ENCODE peak calls at places on chromosomes 1 and 21, in eight cellular contexts. One of them, this sample, is unnamed.

GRCh38 chr21:43360441-43361126 is 66.3 kb downstream of the SIK1 start:
- DNase-seq in stimulated activated CD8-positive, alpha-beta memory T cell treated with anti-CD3 and anti-CD28 coated beads, Interleukin-4, amount 100 ng/mL, for 1 hour: no peak
- DNase-seq in GM20000: no peak
- DNase-seq in breast epithelium: no peak
- DNase-seq in H54: no peak
- DNase-seq in nucleus accumbens: no peak
- DNase-seq in GM04503: no peak
- DNase-seq in tibial artery: no peak
- DNase-seq in this sample: no peak

GRCh38 chr1:3197781-3198316 is 128.8 kb downstream of the PRDM16 start:
- DNase-seq in stimulated activated CD8-positive, alpha-beta memory T cell treated with anti-CD3 and anti-CD28 coated beads, Interleukin-4, amount 100 ng/mL, for 1 hour: no peak
- DNase-seq in GM20000: no peak
- DNase-seq in breast epithelium: no peak
- DNase-seq in H54: no peak
- DNase-seq in nucleus accumbens: no peak
- DNase-seq in GM04503: no peak
- DNase-seq in tibial artery: no peak
- DNase-seq in this sample: no peak

GRCh38 chr21:36069713-36070573 is at the start of gene CBR1:
- DNase-seq in stimulated activated CD8-positive, alpha-beta memory T cell treated with anti-CD3 and anti-CD28 coated beads, Interleukin-4, amount 100 ng/mL, for 1 hour: peak
- DNase-seq in GM20000: peak
- DNase-seq in breast epithelium: peak
- DNase-seq in H54: peak
- DNase-seq in nucleus accumbens: peak
- DNase-seq in GM04503: peak
- DNase-seq in tibial artery: peak
- DNase-seq in this sample: peak

GRCh38 chr1:228085287-228085926 is 2.9 kb downstream of the ARF1 start:
- DNase-seq in stimulated activated CD8-positive, alpha-beta memory T cell treated with anti-CD3 and anti-CD28 coated beads, Interleukin-4, amount 100 ng/mL, for 1 hour: no peak
- DNase-seq in GM20000: no peak
- DNase-seq in breast epithelium: no peak
- DNase-seq in H54: no peak
- DNase-seq in nucleus accumbens: no peak
- DNase-seq in GM04503: peak
- DNase-seq in tibial artery: no peak
- DNase-seq in this sample: peak

GRCh38 chr1:206715120-206715519 is 30.4 kb downstream of the MAPKAPK2 start:
- DNase-seq in stimulated activated CD8-positive, alpha-beta memory T cell treated with anti-CD3 and anti-CD28 coated beads, Interleukin-4, amount 100 ng/mL, for 1 hour: no peak
- DNase-seq in GM20000: no peak
- DNase-seq in breast epithelium: no peak
- DNase-seq in H54: no peak
- DNase-seq in nucleus accumbens: no peak
- DNase-seq in GM04503: no peak
- DNase-seq in tibial artery: no peak
- DNase-seq in this sample: no peak

GRCh38 chr1:160032165-160032827 is 506 bp upstream of the PIGM start:
- DNase-seq in stimulated activated CD8-positive, alpha-beta memory T cell treated with anti-CD3 and anti-CD28 coated beads, Interleukin-4, amount 100 ng/mL, for 1 hour: no peak
- DNase-seq in GM20000: no peak
- DNase-seq in breast epithelium: no peak
- DNase-seq in H54: no peak
- DNase-seq in nucleus accumbens: no peak
- DNase-seq in GM04503: no peak
- DNase-seq in tibial artery: no peak
- DNase-seq in this sample: no peak

GRCh38 chr1:55179177-55179835 is 35.9 kb downstream of the USP24 start:
- DNase-seq in stimulated activated CD8-positive, alpha-beta memory T cell treated with anti-CD3 and anti-CD28 coated beads, Interleukin-4, amount 100 ng/mL, for 1 hour: no peak
- DNase-seq in GM20000: no peak
- DNase-seq in breast epithelium: no peak
- DNase-seq in H54: no peak
- DNase-seq in nucleus accumbens: no peak
- DNase-seq in GM04503: no peak
- DNase-seq in tibial artery: no peak
- DNase-seq in this sample: no peak

GRCh38 chr1:199404976-199405375 is 622.5 kb upstream of the NR5A2 start:
- DNase-seq in stimulated activated CD8-positive, alpha-beta memory T cell treated with anti-CD3 and anti-CD28 coated beads, Interleukin-4, amount 100 ng/mL, for 1 hour: no peak
- DNase-seq in GM20000: no peak
- DNase-seq in breast epithelium: no peak
- DNase-seq in H54: no peak
- DNase-seq in nucleus accumbens: no peak
- DNase-seq in GM04503: no peak
- DNase-seq in tibial artery: no peak
- DNase-seq in this sample: no peak

GRCh38 chr1:231869364-231869763 is 242.8 kb downstream of the DISC1 start:
- DNase-seq in stimulated activated CD8-positive, alpha-beta memory T cell treated with anti-CD3 and anti-CD28 coated beads, Interleukin-4, amount 100 ng/mL, for 1 hour: no peak
- DNase-seq in GM20000: no peak
- DNase-seq in breast epithelium: no peak
- DNase-seq in H54: no peak
- DNase-seq in nucleus accumbens: no peak
- DNase-seq in GM04503: no peak
- DNase-seq in tibial artery: no peak
- DNase-seq in this sample: no peak

GRCh38 chr1:230270185-230270939 is 155.8 kb downstream of the PGBD5 start:
- DNase-seq in stimulated activated CD8-positive, alpha-beta memory T cell treated with anti-CD3 and anti-CD28 coated beads, Interleukin-4, amount 100 ng/mL, for 1 hour: no peak
- DNase-seq in GM20000: no peak
- DNase-seq in breast epithelium: peak
- DNase-seq in H54: no peak
- DNase-seq in nucleus accumbens: no peak
- DNase-seq in GM04503: no peak
- DNase-seq in tibial artery: peak
- DNase-seq in this sample: no peak

GRCh38 chr1:233897325-233898162 is 6.9 kb upstream of the SLC35F3 start:
- DNase-seq in stimulated activated CD8-positive, alpha-beta memory T cell treated with anti-CD3 and anti-CD28 coated beads, Interleukin-4, amount 100 ng/mL, for 1 hour: no peak
- DNase-seq in GM20000: peak
- DNase-seq in breast epithelium: no peak
- DNase-seq in H54: no peak
- DNase-seq in nucleus accumbens: no peak
- DNase-seq in GM04503: no peak
- DNase-seq in tibial artery: no peak
- DNase-seq in this sample: no peak

GRCh38 chr1:12636098-12636950 is 7.6 kb upstream of the AADACL4 start:
- DNase-seq in stimulated activated CD8-positive, alpha-beta memory T cell treated with anti-CD3 and anti-CD28 coated beads, Interleukin-4, amount 100 ng/mL, for 1 hour: no peak
- DNase-seq in GM20000: no peak
- DNase-seq in breast epithelium: no peak
- DNase-seq in H54: no peak
- DNase-seq in nucleus accumbens: no peak
- DNase-seq in GM04503: no peak
- DNase-seq in tibial artery: peak
- DNase-seq in this sample: peak

GRCh38 chr1:180964609-180965008 is 51.9 kb downstream of the KIAA1614 start:
- DNase-seq in stimulated activated CD8-positive, alpha-beta memory T cell treated with anti-CD3 and anti-CD28 coated beads, Interleukin-4, amount 100 ng/mL, for 1 hour: no peak
- DNase-seq in GM20000: no peak
- DNase-seq in breast epithelium: no peak
- DNase-seq in H54: no peak
- DNase-seq in nucleus accumbens: no peak
- DNase-seq in GM04503: no peak
- DNase-seq in tibial artery: no peak
- DNase-seq in this sample: no peak

GRCh38 chr1:66576645-66577044 is 42.7 kb downstream of the SGIP1 start:
- DNase-seq in stimulated activated CD8-positive, alpha-beta memory T cell treated with anti-CD3 and anti-CD28 coated beads, Interleukin-4, amount 100 ng/mL, for 1 hour: no peak
- DNase-seq in GM20000: no peak
- DNase-seq in breast epithelium: no peak
- DNase-seq in H54: no peak
- DNase-seq in nucleus accumbens: no peak
- DNase-seq in GM04503: no peak
- DNase-seq in tibial artery: no peak
- DNase-seq in this sample: no peak

GRCh38 chr1:246658567-246658966 is 65.6 kb upstream of the SCCPDH start:
- DNase-seq in stimulated activated CD8-positive, alpha-beta memory T cell treated with anti-CD3 and anti-CD28 coated beads, Interleukin-4, amount 100 ng/mL, for 1 hour: no peak
- DNase-seq in GM20000: no peak
- DNase-seq in breast epithelium: no peak
- DNase-seq in H54: no peak
- DNase-seq in nucleus accumbens: no peak
- DNase-seq in GM04503: no peak
- DNase-seq in tibial artery: no peak
- DNase-seq in this sample: no peak

GRCh38 chr1:62111084-62111483 is 83.6 kb upstream of the L1TD1 start:
- DNase-seq in stimulated activated CD8-positive, alpha-beta memory T cell treated with anti-CD3 and anti-CD28 coated beads, Interleukin-4, amount 100 ng/mL, for 1 hour: no peak
- DNase-seq in GM20000: no peak
- DNase-seq in breast epithelium: no peak
- DNase-seq in H54: no peak
- DNase-seq in nucleus accumbens: no peak
- DNase-seq in GM04503: no peak
- DNase-seq in tibial artery: no peak
- DNase-seq in this sample: no peak

GRCh38 chr1:240658312-240658975 is 46.5 kb upstream of the GREM2 start:
- DNase-seq in stimulated activated CD8-positive, alpha-beta memory T cell treated with anti-CD3 and anti-CD28 coated beads, Interleukin-4, amount 100 ng/mL, for 1 hour: no peak
- DNase-seq in GM20000: no peak
- DNase-seq in breast epithelium: no peak
- DNase-seq in H54: no peak
- DNase-seq in nucleus accumbens: no peak
- DNase-seq in GM04503: peak
- DNase-seq in tibial artery: no peak
- DNase-seq in this sample: no peak

GRCh38 chr1:56545711-56546110 is 33.7 kb downstream of the PLPP3 start:
- DNase-seq in stimulated activated CD8-positive, alpha-beta memory T cell treated with anti-CD3 and anti-CD28 coated beads, Interleukin-4, amount 100 ng/mL, for 1 hour: no peak
- DNase-seq in GM20000: no peak
- DNase-seq in breast epithelium: peak
- DNase-seq in H54: no peak
- DNase-seq in nucleus accumbens: no peak
- DNase-seq in GM04503: no peak
- DNase-seq in tibial artery: no peak
- DNase-seq in this sample: no peak

GRCh38 chr1:65939187-65939586 is 146.5 kb downstream of the PDE4B start:
- DNase-seq in stimulated activated CD8-positive, alpha-beta memory T cell treated with anti-CD3 and anti-CD28 coated beads, Interleukin-4, amount 100 ng/mL, for 1 hour: no peak
- DNase-seq in GM20000: no peak
- DNase-seq in breast epithelium: no peak
- DNase-seq in H54: no peak
- DNase-seq in nucleus accumbens: no peak
- DNase-seq in GM04503: no peak
- DNase-seq in tibial artery: no peak
- DNase-seq in this sample: no peak

GRCh38 chr1:46735708-46736324 is 16.9 kb upstream of the EFCAB14 start:
- DNase-seq in stimulated activated CD8-positive, alpha-beta memory T cell treated with anti-CD3 and anti-CD28 coated beads, Interleukin-4, amount 100 ng/mL, for 1 hour: no peak
- DNase-seq in GM20000: peak
- DNase-seq in breast epithelium: no peak
- DNase-seq in H54: peak
- DNase-seq in nucleus accumbens: no peak
- DNase-seq in GM04503: no peak
- DNase-seq in tibial artery: no peak
- DNase-seq in this sample: no peak

GRCh38 chr21:46295177-46295711 is 9.1 kb downstream of the YBEY start:
- DNase-seq in stimulated activated CD8-positive, alpha-beta memory T cell treated with anti-CD3 and anti-CD28 coated beads, Interleukin-4, amount 100 ng/mL, for 1 hour: no peak
- DNase-seq in GM20000: no peak
- DNase-seq in breast epithelium: no peak
- DNase-seq in H54: peak
- DNase-seq in nucleus accumbens: no peak
- DNase-seq in GM04503: no peak
- DNase-seq in tibial artery: no peak
- DNase-seq in this sample: peak

GRCh38 chr21:14545906-14546480 is at the start of gene SAMSN1:
- DNase-seq in stimulated activated CD8-positive, alpha-beta memory T cell treated with anti-CD3 and anti-CD28 coated beads, Interleukin-4, amount 100 ng/mL, for 1 hour: peak
- DNase-seq in GM20000: peak
- DNase-seq in breast epithelium: no peak
- DNase-seq in H54: no peak
- DNase-seq in nucleus accumbens: no peak
- DNase-seq in GM04503: no peak
- DNase-seq in tibial artery: no peak
- DNase-seq in this sample: no peak

GRCh38 chr1:185317886-185318310 is 855 bp upstream of the IVNS1ABP start:
- DNase-seq in stimulated activated CD8-positive, alpha-beta memory T cell treated with anti-CD3 and anti-CD28 coated beads, Interleukin-4, amount 100 ng/mL, for 1 hour: peak
- DNase-seq in GM20000: peak
- DNase-seq in breast epithelium: no peak
- DNase-seq in H54: peak
- DNase-seq in nucleus accumbens: peak
- DNase-seq in GM04503: no peak
- DNase-seq in tibial artery: peak
- DNase-seq in this sample: no peak

GRCh38 chr1:24742090-24742938 is 2.9 kb upstream of the CLIC4 start:
- DNase-seq in stimulated activated CD8-positive, alpha-beta memory T cell treated with anti-CD3 and anti-CD28 coated beads, Interleukin-4, amount 100 ng/mL, for 1 hour: no peak
- DNase-seq in GM20000: no peak
- DNase-seq in breast epithelium: no peak
- DNase-seq in H54: peak
- DNase-seq in nucleus accumbens: no peak
- DNase-seq in GM04503: no peak
- DNase-seq in tibial artery: peak
- DNase-seq in this sample: peak

GRCh38 chr1:45148209-45148608 is 58.2 kb downstream of the ZSWIM5 start:
- DNase-seq in stimulated activated CD8-positive, alpha-beta memory T cell treated with anti-CD3 and anti-CD28 coated beads, Interleukin-4, amount 100 ng/mL, for 1 hour: no peak
- DNase-seq in GM20000: no peak
- DNase-seq in breast epithelium: no peak
- DNase-seq in H54: no peak
- DNase-seq in nucleus accumbens: no peak
- DNase-seq in GM04503: no peak
- DNase-seq in tibial artery: no peak
- DNase-seq in this sample: no peak

GRCh38 chr1:181324797-181325616 is 158.3 kb upstream of the CACNA1E start:
- DNase-seq in stimulated activated CD8-positive, alpha-beta memory T cell treated with anti-CD3 and anti-CD28 coated beads, Interleukin-4, amount 100 ng/mL, for 1 hour: peak
- DNase-seq in GM20000: no peak
- DNase-seq in breast epithelium: no peak
- DNase-seq in H54: no peak
- DNase-seq in nucleus accumbens: no peak
- DNase-seq in GM04503: no peak
- DNase-seq in tibial artery: no peak
- DNase-seq in this sample: no peak

GRCh38 chr21:42012344-42012743 is 2.2 kb upstream of the ZBTB21 start:
- DNase-seq in stimulated activated CD8-positive, alpha-beta memory T cell treated with anti-CD3 and anti-CD28 coated beads, Interleukin-4, amount 100 ng/mL, for 1 hour: no peak
- DNase-seq in GM20000: no peak
- DNase-seq in breast epithelium: no peak
- DNase-seq in H54: no peak
- DNase-seq in nucleus accumbens: no peak
- DNase-seq in GM04503: no peak
- DNase-seq in tibial artery: no peak
- DNase-seq in this sample: no peak

GRCh38 chr1:23562138-23562819 is 3.0 kb upstream of the ID3 start:
- DNase-seq in stimulated activated CD8-positive, alpha-beta memory T cell treated with anti-CD3 and anti-CD28 coated beads, Interleukin-4, amount 100 ng/mL, for 1 hour: no peak
- DNase-seq in GM20000: peak
- DNase-seq in breast epithelium: peak
- DNase-seq in H54: peak
- DNase-seq in nucleus accumbens: peak
- DNase-seq in GM04503: peak
- DNase-seq in tibial artery: peak
- DNase-seq in this sample: peak

GRCh38 chr1:159765806-159766205 is 15.0 kb upstream of the DUSP23 start:
- DNase-seq in stimulated activated CD8-positive, alpha-beta memory T cell treated with anti-CD3 and anti-CD28 coated beads, Interleukin-4, amount 100 ng/mL, for 1 hour: no peak
- DNase-seq in GM20000: no peak
- DNase-seq in breast epithelium: no peak
- DNase-seq in H54: no peak
- DNase-seq in nucleus accumbens: no peak
- DNase-seq in GM04503: no peak
- DNase-seq in tibial artery: no peak
- DNase-seq in this sample: no peak

GRCh38 chr1:30744060-30744756 is 13.4 kb downstream of the LAPTM5 start:
- DNase-seq in stimulated activated CD8-positive, alpha-beta memory T cell treated with anti-CD3 and anti-CD28 coated beads, Interleukin-4, amount 100 ng/mL, for 1 hour: no peak
- DNase-seq in GM20000: peak
- DNase-seq in breast epithelium: no peak
- DNase-seq in H54: no peak
- DNase-seq in nucleus accumbens: no peak
- DNase-seq in GM04503: no peak
- DNase-seq in tibial artery: no peak
- DNase-seq in this sample: no peak

GRCh38 chr1:87717167-87717670 is 388.5 kb downstream of the LMO4 start:
- DNase-seq in stimulated activated CD8-positive, alpha-beta memory T cell treated with anti-CD3 and anti-CD28 coated beads, Interleukin-4, amount 100 ng/mL, for 1 hour: no peak
- DNase-seq in GM20000: no peak
- DNase-seq in breast epithelium: no peak
- DNase-seq in H54: no peak
- DNase-seq in nucleus accumbens: no peak
- DNase-seq in GM04503: no peak
- DNase-seq in tibial artery: no peak
- DNase-seq in this sample: no peak

GRCh38 chr1:217881607-217882332 is 250.6 kb downstream of the SPATA17 start:
- DNase-seq in stimulated activated CD8-positive, alpha-beta memory T cell treated with anti-CD3 and anti-CD28 coated beads, Interleukin-4, amount 100 ng/mL, for 1 hour: no peak
- DNase-seq in GM20000: no peak
- DNase-seq in breast epithelium: no peak
- DNase-seq in H54: no peak
- DNase-seq in nucleus accumbens: no peak
- DNase-seq in GM04503: peak
- DNase-seq in tibial artery: no peak
- DNase-seq in this sample: peak

GRCh38 chr1:198838022-198838342 is 199.1 kb downstream of the PTPRC start:
- DNase-seq in stimulated activated CD8-positive, alpha-beta memory T cell treated with anti-CD3 and anti-CD28 coated beads, Interleukin-4, amount 100 ng/mL, for 1 hour: no peak
- DNase-seq in GM20000: no peak
- DNase-seq in breast epithelium: no peak
- DNase-seq in H54: no peak
- DNase-seq in nucleus accumbens: no peak
- DNase-seq in GM04503: no peak
- DNase-seq in tibial artery: no peak
- DNase-seq in this sample: no peak

GRCh38 chr21:44779417-44780139 is 22.0 kb downstream of the UBE2G2 start:
- DNase-seq in stimulated activated CD8-positive, alpha-beta memory T cell treated with anti-CD3 and anti-CD28 coated beads, Interleukin-4, amount 100 ng/mL, for 1 hour: no peak
- DNase-seq in GM20000: no peak
- DNase-seq in breast epithelium: no peak
- DNase-seq in H54: no peak
- DNase-seq in nucleus accumbens: no peak
- DNase-seq in GM04503: no peak
- DNase-seq in tibial artery: no peak
- DNase-seq in this sample: no peak